ENCODE peak calls at places on chromosome 9, in seven cellular contexts. One of them, this sample, is unnamed.

GRCh38 chr9:20526500-20527319 is 95.6 kb downstream of the MLLT3 start:
- DNase-seq in fibroblast of the aortic adventitia: peak; percentile 17
- DNase-seq in mesenchymal stem cell: peak; percentile 41
- DNase-seq in stimulated activated CD8-positive, alpha-beta memory T cell treated with anti-CD3 and anti-CD28 coated beads, Interleukin-4, amount 100 ng/mL, for 4 hours: no peak
- DNase-seq in cardiac fibroblast: peak; percentile 53
- DNase-seq in GDM1: no peak
- DNase-seq in NCI-H82: no peak
- DNase-seq in this sample: no peak

GRCh38 chr9:134535171-134535570 is 106.4 kb upstream of the COL5A1 start:
- DNase-seq in fibroblast of the aortic adventitia: no peak
- DNase-seq in mesenchymal stem cell: no peak
- DNase-seq in stimulated activated CD8-positive, alpha-beta memory T cell treated with anti-CD3 and anti-CD28 coated beads, Interleukin-4, amount 100 ng/mL, for 4 hours: no peak
- DNase-seq in cardiac fibroblast: no peak
- DNase-seq in GDM1: no peak
- DNase-seq in NCI-H82: no peak
- DNase-seq in this sample: no peak

GRCh38 chr9:18920141-18920611 is 112.8 kb downstream of the SAXO1 start:
- DNase-seq in fibroblast of the aortic adventitia: peak; percentile 75
- DNase-seq in mesenchymal stem cell: no peak
- DNase-seq in stimulated activated CD8-positive, alpha-beta memory T cell treated with anti-CD3 and anti-CD28 coated beads, Interleukin-4, amount 100 ng/mL, for 4 hours: no peak
- DNase-seq in cardiac fibroblast: no peak
- DNase-seq in GDM1: no peak
- DNase-seq in NCI-H82: no peak
- DNase-seq in this sample: no peak

GRCh38 chr9:133449760-133450159 is 10.0 kb upstream of the CACFD1 start:
- DNase-seq in fibroblast of the aortic adventitia: no peak
- DNase-seq in mesenchymal stem cell: no peak
- DNase-seq in stimulated activated CD8-positive, alpha-beta memory T cell treated with anti-CD3 and anti-CD28 coated beads, Interleukin-4, amount 100 ng/mL, for 4 hours: no peak
- DNase-seq in cardiac fibroblast: no peak
- DNase-seq in GDM1: no peak
- DNase-seq in NCI-H82: no peak
- DNase-seq in this sample: no peak

GRCh38 chr9:98104445-98104881 is 14.6 kb downstream of the TRIM14 start:
- DNase-seq in fibroblast of the aortic adventitia: no peak
- DNase-seq in mesenchymal stem cell: no peak
- DNase-seq in stimulated activated CD8-positive, alpha-beta memory T cell treated with anti-CD3 and anti-CD28 coated beads, Interleukin-4, amount 100 ng/mL, for 4 hours: no peak
- DNase-seq in cardiac fibroblast: no peak
- DNase-seq in GDM1: no peak
- DNase-seq in NCI-H82: no peak
- DNase-seq in this sample: no peak

GRCh38 chr9:135600296-135600805 is 38.8 kb downstream of the PAEP start:
- DNase-seq in fibroblast of the aortic adventitia: no peak
- DNase-seq in mesenchymal stem cell: no peak
- DNase-seq in stimulated activated CD8-positive, alpha-beta memory T cell treated with anti-CD3 and anti-CD28 coated beads, Interleukin-4, amount 100 ng/mL, for 4 hours: no peak
- DNase-seq in cardiac fibroblast: no peak
- DNase-seq in GDM1: no peak
- DNase-seq in NCI-H82: no peak
- DNase-seq in this sample: no peak

GRCh38 chr9:68416891-68417570 is 60.6 kb downstream of the PGM5 start:
- DNase-seq in fibroblast of the aortic adventitia: no peak
- DNase-seq in mesenchymal stem cell: no peak
- DNase-seq in stimulated activated CD8-positive, alpha-beta memory T cell treated with anti-CD3 and anti-CD28 coated beads, Interleukin-4, amount 100 ng/mL, for 4 hours: no peak
- DNase-seq in cardiac fibroblast: no peak
- DNase-seq in GDM1: no peak
- DNase-seq in NCI-H82: peak; percentile 74
- DNase-seq in this sample: no peak

GRCh38 chr9:37617837-37618236 is 25.4 kb upstream of the TOMM5 start:
- DNase-seq in fibroblast of the aortic adventitia: peak; percentile 38
- DNase-seq in mesenchymal stem cell: no peak
- DNase-seq in stimulated activated CD8-positive, alpha-beta memory T cell treated with anti-CD3 and anti-CD28 coated beads, Interleukin-4, amount 100 ng/mL, for 4 hours: no peak
- DNase-seq in cardiac fibroblast: peak; percentile 55
- DNase-seq in GDM1: no peak
- DNase-seq in NCI-H82: no peak
- DNase-seq in this sample: no peak

GRCh38 chr9:134156564-134157377 is 7.6 kb downstream of the RNU6ATAC start:
- DNase-seq in fibroblast of the aortic adventitia: no peak
- DNase-seq in mesenchymal stem cell: no peak
- DNase-seq in stimulated activated CD8-positive, alpha-beta memory T cell treated with anti-CD3 and anti-CD28 coated beads, Interleukin-4, amount 100 ng/mL, for 4 hours: no peak
- DNase-seq in cardiac fibroblast: no peak
- DNase-seq in GDM1: no peak
- DNase-seq in NCI-H82: no peak
- DNase-seq in this sample: no peak

GRCh38 chr9:27371382-27371781 is 74.4 kb upstream of the EQTN start:
- DNase-seq in fibroblast of the aortic adventitia: no peak
- DNase-seq in mesenchymal stem cell: no peak
- DNase-seq in stimulated activated CD8-positive, alpha-beta memory T cell treated with anti-CD3 and anti-CD28 coated beads, Interleukin-4, amount 100 ng/mL, for 4 hours: no peak
- DNase-seq in cardiac fibroblast: no peak
- DNase-seq in GDM1: no peak
- DNase-seq in NCI-H82: no peak
- DNase-seq in this sample: no peak

GRCh38 chr9:77016111-77016525 is 3.3 kb upstream of the FOXB2 start:
- DNase-seq in fibroblast of the aortic adventitia: no peak
- DNase-seq in mesenchymal stem cell: no peak
- DNase-seq in stimulated activated CD8-positive, alpha-beta memory T cell treated with anti-CD3 and anti-CD28 coated beads, Interleukin-4, amount 100 ng/mL, for 4 hours: no peak
- DNase-seq in cardiac fibroblast: no peak
- DNase-seq in GDM1: no peak
- DNase-seq in NCI-H82: no peak
- DNase-seq in this sample: no peak

GRCh38 chr9:71741841-71742648 is 26.3 kb downstream of the CEMIP2 start:
- DNase-seq in fibroblast of the aortic adventitia: peak; percentile 82
- DNase-seq in mesenchymal stem cell: peak; percentile 68
- DNase-seq in stimulated activated CD8-positive, alpha-beta memory T cell treated with anti-CD3 and anti-CD28 coated beads, Interleukin-4, amount 100 ng/mL, for 4 hours: no peak
- DNase-seq in cardiac fibroblast: peak; percentile 71
- DNase-seq in GDM1: no peak
- DNase-seq in NCI-H82: no peak
- DNase-seq in this sample: peak; percentile 86

GRCh38 chr9:19660019-19660418 is 128.8 kb downstream of the SLC24A2 start:
- DNase-seq in fibroblast of the aortic adventitia: no peak
- DNase-seq in mesenchymal stem cell: no peak
- DNase-seq in stimulated activated CD8-positive, alpha-beta memory T cell treated with anti-CD3 and anti-CD28 coated beads, Interleukin-4, amount 100 ng/mL, for 4 hours: no peak
- DNase-seq in cardiac fibroblast: no peak
- DNase-seq in GDM1: no peak
- DNase-seq in NCI-H82: no peak
- DNase-seq in this sample: no peak

GRCh38 chr9:100602302-100602930 is 24.5 kb downstream of the CAVIN4 start:
- DNase-seq in fibroblast of the aortic adventitia: peak; percentile 66
- DNase-seq in mesenchymal stem cell: peak; percentile 60
- DNase-seq in stimulated activated CD8-positive, alpha-beta memory T cell treated with anti-CD3 and anti-CD28 coated beads, Interleukin-4, amount 100 ng/mL, for 4 hours: no peak
- DNase-seq in cardiac fibroblast: peak; percentile 74
- DNase-seq in GDM1: peak; percentile 33
- DNase-seq in NCI-H82: peak; percentile 83
- DNase-seq in this sample: peak; percentile 70

GRCh38 chr9:111743275-111743674 is 51.5 kb downstream of the SHOC1 start:
- DNase-seq in fibroblast of the aortic adventitia: peak; percentile 84
- DNase-seq in mesenchymal stem cell: peak; percentile 65
- DNase-seq in stimulated activated CD8-positive, alpha-beta memory T cell treated with anti-CD3 and anti-CD28 coated beads, Interleukin-4, amount 100 ng/mL, for 4 hours: no peak
- DNase-seq in cardiac fibroblast: peak; percentile 85
- DNase-seq in GDM1: no peak
- DNase-seq in NCI-H82: no peak
- DNase-seq in this sample: peak; percentile 21

GRCh38 chr9:94879230-94879629 is 152.7 kb downstream of the AOPEP start:
- DNase-seq in fibroblast of the aortic adventitia: no peak
- DNase-seq in mesenchymal stem cell: no peak
- DNase-seq in stimulated activated CD8-positive, alpha-beta memory T cell treated with anti-CD3 and anti-CD28 coated beads, Interleukin-4, amount 100 ng/mL, for 4 hours: no peak
- DNase-seq in cardiac fibroblast: no peak
- DNase-seq in GDM1: no peak
- DNase-seq in NCI-H82: no peak
- DNase-seq in this sample: no peak

GRCh38 chr9:92369075-92369474 is 35.3 kb downstream of the OGN start:
- DNase-seq in fibroblast of the aortic adventitia: no peak
- DNase-seq in mesenchymal stem cell: no peak
- DNase-seq in stimulated activated CD8-positive, alpha-beta memory T cell treated with anti-CD3 and anti-CD28 coated beads, Interleukin-4, amount 100 ng/mL, for 4 hours: no peak
- DNase-seq in cardiac fibroblast: no peak
- DNase-seq in GDM1: no peak
- DNase-seq in NCI-H82: peak; percentile 21
- DNase-seq in this sample: no peak

GRCh38 chr9:85416720-85417119 is 325.0 kb downstream of the AGTPBP1 start:
- DNase-seq in fibroblast of the aortic adventitia: no peak
- DNase-seq in mesenchymal stem cell: no peak
- DNase-seq in stimulated activated CD8-positive, alpha-beta memory T cell treated with anti-CD3 and anti-CD28 coated beads, Interleukin-4, amount 100 ng/mL, for 4 hours: no peak
- DNase-seq in cardiac fibroblast: no peak
- DNase-seq in GDM1: no peak
- DNase-seq in NCI-H82: no peak
- DNase-seq in this sample: no peak

GRCh38 chr9:98159301-98159700 is 33.1 kb downstream of the CORO2A start:
- DNase-seq in fibroblast of the aortic adventitia: no peak
- DNase-seq in mesenchymal stem cell: no peak
- DNase-seq in stimulated activated CD8-positive, alpha-beta memory T cell treated with anti-CD3 and anti-CD28 coated beads, Interleukin-4, amount 100 ng/mL, for 4 hours: no peak
- DNase-seq in cardiac fibroblast: no peak
- DNase-seq in GDM1: no peak
- DNase-seq in NCI-H82: no peak
- DNase-seq in this sample: no peak

GRCh38 chr9:121059998-121060636 is 10.0 kb upstream of the C5 start:
- DNase-seq in fibroblast of the aortic adventitia: peak; percentile 84
- DNase-seq in mesenchymal stem cell: peak; percentile 71
- DNase-seq in stimulated activated CD8-positive, alpha-beta memory T cell treated with anti-CD3 and anti-CD28 coated beads, Interleukin-4, amount 100 ng/mL, for 4 hours: no peak
- DNase-seq in cardiac fibroblast: peak; percentile 80
- DNase-seq in GDM1: no peak
- DNase-seq in NCI-H82: peak; percentile 91
- DNase-seq in this sample: peak; percentile 80

GRCh38 chr9:35826071-35826701 is 2.3 kb downstream of the FAM221B start:
- DNase-seq in fibroblast of the aortic adventitia: peak; percentile 82
- DNase-seq in mesenchymal stem cell: peak; percentile 78
- DNase-seq in stimulated activated CD8-positive, alpha-beta memory T cell treated with anti-CD3 and anti-CD28 coated beads, Interleukin-4, amount 100 ng/mL, for 4 hours: no peak
- DNase-seq in cardiac fibroblast: peak; percentile 83
- DNase-seq in GDM1: peak; percentile 53
- DNase-seq in NCI-H82: peak; percentile 72
- DNase-seq in this sample: peak; percentile 85

GRCh38 chr9:107639426-107639825 is 149.9 kb upstream of the KLF4 start:
- DNase-seq in fibroblast of the aortic adventitia: no peak
- DNase-seq in mesenchymal stem cell: no peak
- DNase-seq in stimulated activated CD8-positive, alpha-beta memory T cell treated with anti-CD3 and anti-CD28 coated beads, Interleukin-4, amount 100 ng/mL, for 4 hours: no peak
- DNase-seq in cardiac fibroblast: peak; percentile 5
- DNase-seq in GDM1: peak; percentile 27
- DNase-seq in NCI-H82: peak; percentile 82
- DNase-seq in this sample: peak; percentile 25

GRCh38 chr9:86098793-86099694 is at the start of gene GOLM1:
- DNase-seq in fibroblast of the aortic adventitia: peak; percentile 50
- DNase-seq in mesenchymal stem cell: peak; percentile 70
- DNase-seq in stimulated activated CD8-positive, alpha-beta memory T cell treated with anti-CD3 and anti-CD28 coated beads, Interleukin-4, amount 100 ng/mL, for 4 hours: no peak
- DNase-seq in cardiac fibroblast: peak; percentile 57
- DNase-seq in GDM1: no peak
- DNase-seq in NCI-H82: peak; percentile 69
- DNase-seq in this sample: peak; percentile 58

GRCh38 chr9:136326061-136326776 is 1.1 kb upstream of the GPSM1 start:
- DNase-seq in fibroblast of the aortic adventitia: peak; percentile 79
- DNase-seq in mesenchymal stem cell: peak; percentile 89
- DNase-seq in stimulated activated CD8-positive, alpha-beta memory T cell treated with anti-CD3 and anti-CD28 coated beads, Interleukin-4, amount 100 ng/mL, for 4 hours: no peak
- DNase-seq in cardiac fibroblast: peak; percentile 23
- DNase-seq in GDM1: peak; percentile 41
- DNase-seq in NCI-H82: peak; percentile 30
- DNase-seq in this sample: peak; percentile 67

GRCh38 chr9:95752129-95752731 is 123.3 kb upstream of the ERCC6L2 start:
- DNase-seq in fibroblast of the aortic adventitia: no peak
- DNase-seq in mesenchymal stem cell: no peak
- DNase-seq in stimulated activated CD8-positive, alpha-beta memory T cell treated with anti-CD3 and anti-CD28 coated beads, Interleukin-4, amount 100 ng/mL, for 4 hours: no peak
- DNase-seq in cardiac fibroblast: no peak
- DNase-seq in GDM1: no peak
- DNase-seq in NCI-H82: no peak
- DNase-seq in this sample: no peak

GRCh38 chr9:126722252-126722921 is 82.5 kb upstream of the ZBTB43 start:
- DNase-seq in fibroblast of the aortic adventitia: no peak
- DNase-seq in mesenchymal stem cell: peak; percentile 68
- DNase-seq in stimulated activated CD8-positive, alpha-beta memory T cell treated with anti-CD3 and anti-CD28 coated beads, Interleukin-4, amount 100 ng/mL, for 4 hours: peak; percentile 85
- DNase-seq in cardiac fibroblast: peak; percentile 37
- DNase-seq in GDM1: peak; percentile 76
- DNase-seq in NCI-H82: peak; percentile 87
- DNase-seq in this sample: peak; percentile 30

GRCh38 chr9:74875656-74876055 is 12.1 kb downstream of the TRPM6 start:
- DNase-seq in fibroblast of the aortic adventitia: no peak
- DNase-seq in mesenchymal stem cell: no peak
- DNase-seq in stimulated activated CD8-positive, alpha-beta memory T cell treated with anti-CD3 and anti-CD28 coated beads, Interleukin-4, amount 100 ng/mL, for 4 hours: no peak
- DNase-seq in cardiac fibroblast: no peak
- DNase-seq in GDM1: no peak
- DNase-seq in NCI-H82: peak; percentile 66
- DNase-seq in this sample: no peak

GRCh38 chr9:99416007-99416406 is 193.9 kb downstream of the SEC61B start:
- DNase-seq in fibroblast of the aortic adventitia: peak; percentile 45
- DNase-seq in mesenchymal stem cell: peak; percentile 49
- DNase-seq in stimulated activated CD8-positive, alpha-beta memory T cell treated with anti-CD3 and anti-CD28 coated beads, Interleukin-4, amount 100 ng/mL, for 4 hours: no peak
- DNase-seq in cardiac fibroblast: peak; percentile 43
- DNase-seq in GDM1: no peak
- DNase-seq in NCI-H82: no peak
- DNase-seq in this sample: no peak

GRCh38 chr9:86801246-86801645 is 146.1 kb downstream of the GAS1 start:
- DNase-seq in fibroblast of the aortic adventitia: peak; percentile 52
- DNase-seq in mesenchymal stem cell: no peak
- DNase-seq in stimulated activated CD8-positive, alpha-beta memory T cell treated with anti-CD3 and anti-CD28 coated beads, Interleukin-4, amount 100 ng/mL, for 4 hours: no peak
- DNase-seq in cardiac fibroblast: no peak
- DNase-seq in GDM1: no peak
- DNase-seq in NCI-H82: no peak
- DNase-seq in this sample: no peak

GRCh38 chr9:72352911-72353388 is 12.1 kb downstream of the ZFAND5 start:
- DNase-seq in fibroblast of the aortic adventitia: peak; percentile 30
- DNase-seq in mesenchymal stem cell: peak; percentile 60
- DNase-seq in stimulated activated CD8-positive, alpha-beta memory T cell treated with anti-CD3 and anti-CD28 coated beads, Interleukin-4, amount 100 ng/mL, for 4 hours: no peak
- DNase-seq in cardiac fibroblast: peak; percentile 40
- DNase-seq in GDM1: no peak
- DNase-seq in NCI-H82: peak; percentile 40
- DNase-seq in this sample: no peak

GRCh38 chr9:96874947-96875459 is 20.7 kb upstream of the ZNF782 start:
- DNase-seq in fibroblast of the aortic adventitia: no peak
- DNase-seq in mesenchymal stem cell: peak; percentile 25
- DNase-seq in stimulated activated CD8-positive, alpha-beta memory T cell treated with anti-CD3 and anti-CD28 coated beads, Interleukin-4, amount 100 ng/mL, for 4 hours: no peak
- DNase-seq in cardiac fibroblast: peak; percentile 91
- DNase-seq in GDM1: no peak
- DNase-seq in NCI-H82: peak; percentile 29
- DNase-seq in this sample: peak; percentile 73

GRCh38 chr9:33381231-33381791 is 21.1 kb downstream of the AQP7 start:
- DNase-seq in fibroblast of the aortic adventitia: no peak
- DNase-seq in mesenchymal stem cell: peak; percentile 40
- DNase-seq in stimulated activated CD8-positive, alpha-beta memory T cell treated with anti-CD3 and anti-CD28 coated beads, Interleukin-4, amount 100 ng/mL, for 4 hours: no peak
- DNase-seq in cardiac fibroblast: no peak
- DNase-seq in GDM1: no peak
- DNase-seq in NCI-H82: no peak
- DNase-seq in this sample: no peak

GRCh38 chr9:98323831-98324135 is 68.3 kb upstream of the TBC1D2 start:
- DNase-seq in fibroblast of the aortic adventitia: no peak
- DNase-seq in mesenchymal stem cell: no peak
- DNase-seq in stimulated activated CD8-positive, alpha-beta memory T cell treated with anti-CD3 and anti-CD28 coated beads, Interleukin-4, amount 100 ng/mL, for 4 hours: no peak
- DNase-seq in cardiac fibroblast: no peak
- DNase-seq in GDM1: no peak
- DNase-seq in NCI-H82: no peak
- DNase-seq in this sample: no peak

GRCh38 chr9:136729144-136729543 is 13.6 kb downstream of the LCN10 start:
- DNase-seq in fibroblast of the aortic adventitia: no peak
- DNase-seq in mesenchymal stem cell: no peak
- DNase-seq in stimulated activated CD8-positive, alpha-beta memory T cell treated with anti-CD3 and anti-CD28 coated beads, Interleukin-4, amount 100 ng/mL, for 4 hours: no peak
- DNase-seq in cardiac fibroblast: no peak
- DNase-seq in GDM1: no peak
- DNase-seq in NCI-H82: no peak
- DNase-seq in this sample: no peak

GRCh38 chr9:17600962-17601593 is 22.2 kb downstream of the SH3GL2 start:
- DNase-seq in fibroblast of the aortic adventitia: peak; percentile 7
- DNase-seq in mesenchymal stem cell: peak; percentile 78
- DNase-seq in stimulated activated CD8-positive, alpha-beta memory T cell treated with anti-CD3 and anti-CD28 coated beads, Interleukin-4, amount 100 ng/mL, for 4 hours: no peak
- DNase-seq in cardiac fibroblast: peak; percentile 8
- DNase-seq in GDM1: no peak
- DNase-seq in NCI-H82: no peak
- DNase-seq in this sample: no peak

GRCh38 chr9:108640211-108640610 is 215.6 kb downstream of the ACTL7B start:
- DNase-seq in fibroblast of the aortic adventitia: peak; percentile 26
- DNase-seq in mesenchymal stem cell: no peak
- DNase-seq in stimulated activated CD8-positive, alpha-beta memory T cell treated with anti-CD3 and anti-CD28 coated beads, Interleukin-4, amount 100 ng/mL, for 4 hours: no peak
- DNase-seq in cardiac fibroblast: no peak
- DNase-seq in GDM1: no peak
- DNase-seq in NCI-H82: no peak
- DNase-seq in this sample: no peak

GRCh38 chr9:93996367-93996766 is 41.2 kb upstream of the BARX1 start:
- DNase-seq in fibroblast of the aortic adventitia: no peak
- DNase-seq in mesenchymal stem cell: no peak
- DNase-seq in stimulated activated CD8-positive, alpha-beta memory T cell treated with anti-CD3 and anti-CD28 coated beads, Interleukin-4, amount 100 ng/mL, for 4 hours: no peak
- DNase-seq in cardiac fibroblast: no peak
- DNase-seq in GDM1: no peak
- DNase-seq in NCI-H82: no peak
- DNase-seq in this sample: no peak

GRCh38 chr9:120879421-120879820 is 2.4 kb upstream of the PHF19 start:
- DNase-seq in fibroblast of the aortic adventitia: no peak
- DNase-seq in mesenchymal stem cell: no peak
- DNase-seq in stimulated activated CD8-positive, alpha-beta memory T cell treated with anti-CD3 and anti-CD28 coated beads, Interleukin-4, amount 100 ng/mL, for 4 hours: no peak
- DNase-seq in cardiac fibroblast: no peak
- DNase-seq in GDM1: no peak
- DNase-seq in NCI-H82: no peak
- DNase-seq in this sample: no peak

This sample was measured in endothelial cell of umbilical vein.